ENCODE peak calls at places on chromosomes 2 and 18, in four cellular contexts. S is SW 1271, U is hypothalamus, Z is bronchial epithelial cell. E is an unnamed sample.

GRCh38 chr2:30611572-30611971 is 164.5 kb downstream of the LCLAT1 start:
- DNase-seq in S (no peak), U (no peak), Z (no peak), E (no peak)

GRCh38 chr2:236578980-236579745 is 9.5 kb downstream of the ACKR3 start:
- DNase-seq in S (no peak), U (no peak), Z (no peak), E (no peak)

GRCh38 chr2:221125691-221126090 is 446.4 kb downstream of the EPHA4 start:
- DNase-seq in S (no peak), U (no peak), Z (peak), E (no peak)

GRCh38 chr2:233075141-233075965 is 15.2 kb downstream of the INPP5D start:
- DNase-seq in S (no peak), U (no peak), Z (no peak), E (no peak)

GRCh38 chr18:63319383-63320040 is at the start of gene BCL2:
- DNase-seq in S (no peak), U (peak), Z (no peak), E (no peak)

GRCh38 chr18:5600376-5601071 is 56.7 kb upstream of the EPB41L3 start:
- DNase-seq in S (no peak), U (no peak), Z (peak), E (peak)

GRCh38 chr2:84924173-84925106 is 19.0 kb downstream of the TMSB10 start:
- DNase-seq in S (no peak), U (no peak), Z (peak), E (peak)

GRCh38 chr18:23401400-23402347 is 51.4 kb upstream of the RIOK3 start:
- DNase-seq in S (peak), U (no peak), Z (no peak), E (no peak)

GRCh38 chr2:80281083-80281482 is 23.5 kb downstream of the LRRTM1 start:
- DNase-seq in S (no peak), U (no peak), Z (no peak), E (no peak)

E was measured in fibroblast of the conjunctiva.